ENCODE peak calls at places on chromosomes 7 and 10, in five cellular contexts. B, H, U, N and F are unnamed samples.

GRCh38 chr7:107879400-107880035 is 11.5 kb upstream of the DLD start:
- DNase-seq in H (no peak), N (peak; percentile 69), U (peak; percentile 19), B (no peak), F (no peak)

GRCh38 chr7:34156336-34156735 is 251.0 kb downstream of the BMPER start:
- DNase-seq in H (no peak), B (no peak), U (no peak), N (no peak), F (no peak)

GRCh38 chr10:60424971-60425370 is 35.3 kb upstream of the ANK3 start:
- DNase-seq in U (no peak), B (no peak), N (no peak), H (no peak), F (no peak)

GRCh38 chr7:102471791-102472125 is 7.0 kb downstream of the POLR2J start:
- DNase-seq in B (no peak), H (no peak), U (no peak), N (peak; percentile 44), F (no peak)

GRCh38 chr7:140923358-140924006 is 1.2 kb downstream of the BRAF start:
- DNase-seq in N (no peak), B (no peak), H (no peak), U (no peak), F (no peak)

GRCh38 chr10:43417950-43418768 is 9.2 kb upstream of the HNRNPF start:
- DNase-seq in U (peak; percentile 51), N (peak; percentile 77), H (no peak), B (no peak), F (no peak)

GRCh38 chr7:41822259-41822658 is 119.4 kb upstream of the INHBA start:
- DNase-seq in N (no peak), B (no peak), H (no peak), U (no peak), F (no peak)

GRCh38 chr7:22551768-22552513 is 52.0 kb upstream of the STEAP1B start:
- DNase-seq in U (no peak), B (no peak), N (no peak), H (no peak), F (no peak)

GRCh38 chr10:121245799-121246198 is 352.4 kb downstream of the FGFR2 start:
- DNase-seq in U (no peak), B (no peak), H (no peak), N (no peak), F (no peak)

DNA sequence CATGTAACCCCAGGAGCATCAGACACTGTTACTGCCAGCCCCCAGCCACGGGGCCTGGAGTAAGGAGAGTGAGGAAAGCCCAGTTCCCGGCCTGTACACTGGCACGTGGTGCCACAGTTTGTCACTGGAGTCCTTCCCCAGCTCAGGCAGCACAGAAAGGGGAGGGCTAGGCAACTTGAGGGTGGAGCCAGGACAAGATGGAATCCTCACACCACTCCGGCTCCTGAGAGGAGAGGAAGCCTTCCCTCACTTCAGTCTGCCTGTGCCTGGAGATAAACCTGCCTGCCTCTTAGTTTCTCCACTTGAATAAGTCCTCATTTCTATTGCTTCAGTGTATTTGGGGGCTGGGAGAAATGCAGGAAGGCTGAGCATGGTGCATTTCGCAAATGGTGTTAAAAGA is 176.0 kb downstream of the KIAA1217 start:
- DNase-seq in N (no peak), H (no peak), U (no peak), B (no peak), F (no peak)
- H3K4me1 ChIP-seq in N (peaks cover 5% of the 10 kb centered on the region), H (peaks cover 4% of the 10 kb centered on the region), U (no peaks in the 10 kb centered on the region), B (peaks cover 11% of the 10 kb centered on the region), F (peaks cover 15% of the 10 kb centered on the region)

GRCh38 chr7:2791390-2791789 is 52.7 kb downstream of the GNA12 start:
- DNase-seq in U (no peak), N (no peak), H (no peak), B (no peak), F (no peak)
- H3K27ac ChIP-seq in U (no peak overlapping the region), N (no peak overlapping the region), H (no peak overlapping the region), B (no peak overlapping the region), F (no peak overlapping the region)

DNA sequence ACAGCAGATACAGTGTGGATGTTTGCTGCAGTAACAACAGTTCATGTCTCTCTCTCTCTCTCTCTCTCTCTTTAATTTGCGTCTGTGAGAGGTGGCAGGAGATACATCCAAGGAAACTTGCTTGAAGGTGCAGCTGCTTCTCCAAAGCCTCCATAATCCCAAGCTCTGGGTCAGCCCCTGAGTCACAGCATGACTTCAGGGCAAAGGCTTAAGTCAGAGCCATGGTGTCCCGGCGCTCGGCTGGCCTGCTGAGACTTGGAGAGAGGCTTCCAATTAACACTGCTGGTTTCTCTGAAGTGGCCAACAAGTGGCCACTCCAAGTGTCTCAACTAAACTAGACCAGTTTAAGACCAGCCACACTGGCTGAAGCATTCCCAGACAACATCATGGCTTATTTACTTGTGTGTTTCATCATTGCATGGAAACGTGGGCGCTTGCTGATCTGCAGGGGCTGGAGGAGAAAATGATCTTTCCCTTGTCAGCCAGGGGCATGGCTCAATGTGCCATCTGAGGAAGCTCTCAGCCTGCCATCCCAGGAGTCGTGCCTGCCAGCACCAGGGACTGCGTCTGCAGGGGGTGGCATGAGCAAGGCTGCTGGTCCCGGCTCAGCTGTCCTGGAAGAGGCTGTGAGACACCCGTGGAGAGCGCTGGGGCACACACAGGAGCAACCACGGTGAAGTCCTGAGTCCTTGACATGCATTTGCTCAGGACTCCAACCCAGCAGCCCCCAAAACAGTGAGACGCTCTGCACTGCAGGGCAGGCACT is 254.2 kb downstream of the COBL start:
- DNase-seq in H (peak; percentile 86), B (peak; percentile 88), U (no peak), N (no peak), F (no peak)
- H3K4me3 ChIP-seq in H (no peak overlapping the region), B (no peak overlapping the region), U (no peak overlapping the region), N (no peak overlapping the region), F (no peak overlapping the region)

DNA sequence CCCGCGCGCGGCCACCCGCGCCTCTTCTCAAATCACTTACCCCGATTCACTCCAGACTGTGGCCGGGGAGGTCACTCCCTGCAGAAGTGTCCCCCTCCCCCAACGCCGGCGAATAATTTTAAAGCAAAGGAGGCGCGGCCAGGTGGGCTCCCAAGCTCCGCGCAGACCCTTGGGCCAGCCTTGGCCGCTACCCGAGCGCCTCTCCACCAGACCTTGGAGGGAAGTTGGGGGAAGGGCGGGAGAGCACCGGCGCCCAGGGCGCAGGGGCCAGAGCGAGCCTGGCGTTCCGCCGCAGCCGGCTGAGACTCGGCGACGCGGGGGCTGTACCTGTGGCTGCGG is 270 bp downstream of the MKX start:
- DNase-seq in U (no peak), B (no peak), H (no peak), N (no peak), F (no peak)
- H3K4me1 ChIP-seq in U (peaks cover 42% of the 10 kb centered on the region), B (peaks cover 39% of the 10 kb centered on the region), H (peaks cover 38% of the 10 kb centered on the region), N (peaks cover 51% of the 10 kb centered on the region), F (peaks cover 57% of the 10 kb centered on the region)

DNA sequence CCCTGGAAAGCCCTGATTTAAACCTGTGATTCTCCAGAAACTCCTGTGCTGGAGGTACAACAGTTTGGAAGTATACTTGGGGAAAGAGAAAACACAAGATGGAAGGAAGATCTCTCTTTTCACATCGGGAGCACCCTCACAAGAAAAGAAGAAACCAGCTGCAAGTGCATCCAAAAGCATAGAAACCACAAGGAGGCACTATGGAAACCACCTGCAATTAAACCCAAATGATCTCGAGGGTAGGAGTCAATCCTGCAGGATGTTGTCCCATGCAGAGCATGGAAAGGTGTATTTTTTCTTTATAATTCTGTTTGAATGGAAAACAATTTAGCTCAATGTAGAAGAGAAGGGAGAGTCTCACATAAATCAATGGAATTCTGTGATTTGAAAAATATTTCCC is 210.5 kb downstream of the TWIST1 start:
- DNase-seq in N (no peak), B (no peak), U (no peak), H (no peak), F (no peak)
- H3K27ac ChIP-seq in N (no peak overlapping the region), B (no peak overlapping the region), U (no peak overlapping the region), H (no peak overlapping the region), F (no peak overlapping the region)